ENCODE peak calls at places on chromosomes 4 and X, in four cellular contexts. D is CD4-positive, CD25-positive, alpha-beta regulatory T cell; M is left ventricle myocardium inferior; Z is ovary. N is an unnamed sample.

GRCh38 chr4:148056879-148057278 is 325.0 kb downstream of the ARHGAP10 start:
- DNase-seq in M (peak), Z (no peak), D (peak), N (peak)

GRCh38 chr4:111631157-111631999 is 513.9 kb upstream of the FAM241A start:
- DNase-seq in D (no peak), M (no peak), Z (no peak), N (no peak)

GRCh38 chrX:44873415-44874270 is 655 bp downstream of the KDM6A start:
- DNase-seq in Z (peak), D (peak), M (peak), N (peak)

GRCh38 chr4:44425614-44426208 is 22.9 kb downstream of the KCTD8 start:
- DNase-seq in M (no peak), D (no peak), Z (no peak), N (peak)

GRCh38 chrX:120549483-120550452 is 11.0 kb downstream of the CUL4B start:
- DNase-seq in M (no peak), Z (peak), D (no peak), N (no peak)

GRCh38 chrX:101691823-101692222 is 32.2 kb upstream of the ARMCX2 start:
- DNase-seq in Z (no peak), M (no peak), D (no peak), N (no peak)

GRCh38 chr4:125433453-125433852 is 118.7 kb downstream of the FAT4 start:
- DNase-seq in D (no peak), Z (no peak), M (no peak), N (no peak)

GRCh38 chrX:128805236-128805635 is 718.1 kb downstream of the SMARCA1 start:
- DNase-seq in D (no peak), Z (no peak), M (no peak), N (no peak)

GRCh38 chr4:27429260-27429970 is 568.8 kb downstream of the STIM2 start:
- DNase-seq in Z (no peak), D (no peak), M (peak), N (no peak)

GRCh38 chrX:2689773-2690666 is 1.1 kb upstream of the CD99 start:
- DNase-seq in D (no peak), M (no peak), Z (no peak), N (no peak)

GRCh38 chr4:74661427-74662171 is 132.7 kb downstream of the BTC start:
- DNase-seq in M (no peak), Z (no peak), D (no peak), N (no peak)

GRCh38 chr4:9923195-9923812 is 98.0 kb downstream of the SLC2A9 start:
- DNase-seq in M (no peak), Z (no peak), D (no peak), N (no peak)

GRCh38 chrX:65757943-65758342 is 90.5 kb downstream of the MSN start:
- DNase-seq in D (no peak), M (no peak), Z (no peak), N (no peak)

GRCh38 chrX:106177106-106177981 is 9.2 kb downstream of the PWWP3B start:
- DNase-seq in D (no peak), M (peak), Z (peak), N (peak)

GRCh38 chrX:83845397-83845796 is 15.5 kb upstream of the CYLC1 start:
- DNase-seq in Z (no peak), M (no peak), D (peak), N (no peak)

GRCh38 chrX:136656596-136656995 is 8.6 kb downstream of the CD40LG start:
- DNase-seq in M (no peak), Z (no peak), D (no peak), N (no peak)

GRCh38 chrX:39388730-39389129 is 587.5 kb downstream of the MID1IP1 start:
- DNase-seq in Z (no peak), M (no peak), D (no peak), N (no peak)

GRCh38 chrX:78092296-78092695 is 11.8 kb upstream of the PGK1 start:
- DNase-seq in D (no peak), Z (no peak), M (no peak), N (no peak)

GRCh38 chr4:138266948-138267347 is 24.8 kb upstream of the SLC7A11 start:
- DNase-seq in D (no peak), Z (no peak), M (no peak), N (no peak)

GRCh38 chr4:153497988-153498967 is 32.1 kb downstream of the TMEM131L start:
- DNase-seq in M (no peak), Z (no peak), D (no peak), N (peak)
- H3K27ac ChIP-seq in M (peak), Z (peak), D (peak), N (peak)

GRCh38 chrX:71212536-71212935 is 10.5 kb upstream of the GJB1 start:
- DNase-seq in M (no peak), D (no peak), Z (no peak), N (no peak)
- H3K27ac ChIP-seq in M (no peak), D (no peak), Z (no peak), N (no peak)

DNA sequence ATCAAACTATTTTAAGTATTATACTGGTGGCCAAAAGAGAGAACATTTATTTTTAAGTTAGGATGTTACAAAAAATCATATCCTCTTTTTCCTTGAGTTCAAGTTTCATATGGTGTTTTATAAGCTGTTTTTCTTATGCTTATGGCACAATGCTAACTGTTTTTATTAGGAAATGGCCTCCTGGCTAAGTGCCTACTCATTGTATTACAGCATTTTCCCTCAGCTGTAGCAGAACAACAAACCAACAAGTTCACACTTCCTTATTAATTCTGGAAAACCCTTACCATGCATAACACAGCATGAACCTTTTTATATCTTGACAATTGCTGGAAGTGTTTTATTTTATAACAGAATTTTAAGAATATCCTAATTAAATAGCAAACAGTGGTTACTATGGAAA is 165.9 kb downstream of the GASK1B start:
- DNase-seq in D (no peak), M (no peak), Z (no peak), N (no peak)
- H3K27ac ChIP-seq in D (no peak), M (peak), Z (no peak), N (no peak)

DNA sequence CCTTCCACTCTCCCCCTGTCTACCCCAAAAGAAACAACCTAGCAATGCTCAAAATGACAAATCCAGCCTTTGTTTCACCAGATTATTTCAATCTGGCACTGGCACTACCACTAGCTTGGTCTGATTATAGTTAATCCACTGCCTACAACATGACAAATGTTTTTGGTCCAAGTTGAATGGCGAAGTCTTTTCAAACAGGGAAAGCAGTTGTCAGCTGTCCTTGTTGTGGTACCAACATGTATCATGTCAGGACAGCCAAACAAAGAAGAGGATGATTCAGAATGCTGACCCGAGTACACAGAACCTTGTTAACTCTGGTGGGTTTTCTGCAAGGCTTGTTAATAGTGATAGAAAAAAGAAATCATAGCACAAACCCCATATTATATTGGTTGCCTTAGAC is 160.8 kb upstream of the ANK2 start:
- DNase-seq in Z (no peak), M (no peak), D (no peak), N (no peak)
- H3K27ac ChIP-seq in Z (no peak), M (no peak), D (no peak), N (peak)

DNA sequence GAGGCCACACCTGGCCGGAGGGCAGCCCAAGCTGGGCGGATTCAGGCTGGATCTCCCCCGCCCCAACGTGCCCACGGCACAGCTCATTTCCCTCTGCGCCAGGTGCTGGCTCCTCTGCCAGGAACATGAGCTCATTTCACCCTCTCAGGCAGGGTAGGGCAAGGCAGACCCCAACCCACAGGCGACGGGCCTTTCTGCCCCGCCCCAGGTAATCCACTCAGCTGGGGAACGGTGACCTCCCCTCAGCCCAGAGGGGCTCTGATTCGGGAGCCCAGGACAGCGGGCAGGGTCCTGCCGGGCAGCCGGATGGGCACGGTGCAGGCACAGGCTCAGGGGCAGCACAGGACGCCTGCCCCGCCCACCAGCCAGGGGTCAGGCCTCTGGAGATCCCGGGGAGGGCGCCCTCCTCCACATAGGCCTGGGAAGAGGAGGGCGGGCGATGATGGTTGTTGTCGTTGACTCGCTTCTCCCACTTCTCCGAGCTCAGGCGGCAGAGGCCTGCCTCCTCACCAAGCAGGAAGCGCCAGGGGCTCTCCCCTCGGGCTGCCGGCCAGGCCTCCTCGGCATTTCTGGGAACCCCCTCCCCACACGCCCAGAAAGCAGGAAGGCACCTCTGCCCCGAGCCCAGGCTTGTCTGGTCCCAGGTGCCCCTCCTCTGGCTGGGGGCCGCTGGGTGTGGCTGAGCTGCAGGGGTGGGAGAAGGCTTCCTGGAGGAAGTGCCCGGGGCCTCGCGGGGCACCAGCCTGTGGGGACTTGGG is 31.1 kb downstream of the TACC3 start:
- DNase-seq in Z (no peak), M (no peak), D (peak), N (no peak)
- H3K27ac ChIP-seq in Z (no peak), M (peak), D (no peak), N (no peak)

GRCh38 chr4:41360911-41361830 is 104.4 kb downstream of the UCHL1 start:
- DNase-seq in D (no peak), M (peak), Z (peak), N (peak)

GRCh38 chr4:41360214-41360910 is 103.6 kb downstream of the UCHL1 start:
- DNase-seq in D (no peak), Z (peak), M (peak), N (peak)

GRCh38 chr4:41358626-41359025 is 101.9 kb downstream of the UCHL1 start:
- DNase-seq in D (no peak), M (peak), Z (no peak), N (no peak)

GRCh38 chr4:41359836-41360213 is 103.1 kb downstream of the UCHL1 start:
- DNase-seq in Z (no peak), D (no peak), M (no peak), N (no peak)

GRCh38 chr4:41359069-41359769 is 102.5 kb downstream of the UCHL1 start:
- DNase-seq in D (no peak), Z (no peak), M (no peak), N (no peak)
- H3K27ac ChIP-seq in D (no peak), Z (no peak), M (peak), N (peak)

DNA sequence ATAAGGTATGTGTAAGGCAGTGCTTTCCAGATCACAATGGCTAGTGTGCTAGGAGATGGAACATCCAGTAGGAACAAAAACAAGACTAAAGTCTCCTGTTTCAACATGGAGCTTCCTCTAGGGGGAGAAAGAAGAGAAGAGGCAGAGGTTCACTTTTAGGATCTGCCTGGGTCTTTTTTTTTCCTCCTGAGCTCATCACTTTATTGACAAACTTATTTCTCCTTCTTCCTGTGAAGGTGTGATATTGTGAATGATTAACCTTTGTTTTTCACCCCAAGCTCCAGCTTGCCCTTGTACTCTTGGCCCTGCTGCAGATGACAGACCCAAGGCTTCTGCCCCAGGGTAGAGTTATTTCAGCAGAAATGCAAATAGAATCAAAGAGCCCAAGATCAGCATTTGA is 13.5 kb downstream of the PAGE4 start:
- DNase-seq in Z (no peak), M (no peak), D (no peak), N (no peak)
- H3K27ac ChIP-seq in Z (no peak), M (no peak), D (no peak), N (no peak)

GRCh38 chr4:151195801-151196200 is 81.2 kb upstream of the PRSS48 start:
- DNase-seq in D (no peak), Z (no peak), M (no peak), N (no peak)
- H3K27ac ChIP-seq in D (no peak), Z (no peak), M (peak), N (no peak)

DNA sequence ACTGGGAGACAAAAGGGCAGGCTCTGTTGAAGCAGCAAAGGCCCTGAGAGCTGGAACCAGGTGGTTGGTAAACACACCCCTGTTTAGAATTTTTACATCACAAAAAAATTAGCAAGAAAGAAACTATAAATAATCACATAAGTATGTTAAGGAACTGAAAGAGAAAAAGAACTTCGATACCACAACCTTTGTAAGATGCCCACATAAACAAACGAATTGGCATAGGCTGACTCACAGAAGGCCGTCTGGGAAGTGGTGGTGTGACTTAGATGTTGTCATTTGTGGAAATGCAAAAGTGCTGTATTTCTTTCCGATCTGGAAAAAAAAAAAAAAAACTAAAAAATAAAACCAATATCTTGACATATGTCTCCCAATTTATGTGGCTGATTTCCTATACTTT is 235.1 kb downstream of the USP46 start:
- DNase-seq in D (no peak), Z (no peak), M (no peak), N (no peak)
- H3K27ac ChIP-seq in D (no peak), Z (no peak), M (no peak), N (no peak)

N was measured in caudate nucleus.